ENCODE peak calls at places on chromosomes 2 and 18, in four cellular contexts. E is body of pancreas, U is K562, F is thoracic aorta. O is an unnamed sample.

GRCh38 chr2:200786423-200786822 is 25.3 kb upstream of the BZW1 start:
- DNase-seq in E (no peak), U (no peak), F (no peak), O (no peak)

GRCh38 chr2:176491172-176491904 is 222.1 kb downstream of the MTX2 start:
- DNase-seq in E (no peak), U (peak; percentile 71), F (no peak), O (no peak)

GRCh38 chr2:65431417-65432226 is 777 bp downstream of the SPRED2 start:
- DNase-seq in E (peak; percentile 54), U (peak; percentile 41), F (peak; percentile 11), O (peak; percentile 76)

GRCh38 chr2:108363048-108363899 is 14.5 kb upstream of the SULT1C4 start:
- DNase-seq in E (no peak), U (no peak), F (no peak), O (no peak)

GRCh38 chr2:133365117-133365516 is 203.1 kb downstream of the NCKAP5 start:
- DNase-seq in E (no peak), U (no peak), F (no peak), O (no peak)

GRCh38 chr2:20148841-20149702 is 75.9 kb downstream of the SDC1 start:
- DNase-seq in E (peak; percentile 33), U (no peak), F (no peak), O (no peak)

GRCh38 chr2:73253400-73253799 is 19.3 kb downstream of the CCT7 start:
- DNase-seq in E (no peak), U (no peak), F (no peak), O (no peak)

GRCh38 chr2:48514591-48514990 is 15.4 kb upstream of the STON1 start:
- DNase-seq in E (no peak), U (no peak), F (no peak), O (no peak)

GRCh38 chr18:9719421-9719981 is 11.4 kb downstream of the RAB31 start:
- DNase-seq in E (no peak), U (no peak), F (no peak), O (peak; percentile 80)

GRCh38 chr18:13661051-13661778 is 65.1 kb downstream of the FAM210A start:
- DNase-seq in E (no peak), U (no peak), F (no peak), O (no peak)

GRCh38 chr2:39247512-39247911 is 3.7 kb upstream of the CDKL4 start:
- DNase-seq in E (no peak), U (no peak), F (no peak), O (no peak)

GRCh38 chr2:58974881-58975280 is 733.8 kb upstream of the FANCL start:
- DNase-seq in E (no peak), U (no peak), F (no peak), O (no peak)

GRCh38 chr2:152415231-152415642 is 80.3 kb downstream of the FMNL2 start:
- DNase-seq in E (peak; percentile 27), U (no peak), F (no peak), O (no peak)

GRCh38 chr2:108215794-108216211 is 24.0 kb upstream of the SULT1C3 start:
- DNase-seq in E (peak; percentile 23), U (no peak), F (no peak), O (no peak)

GRCh38 chr2:228768818-228769217 is 502.3 kb downstream of the PID1 start:
- DNase-seq in E (no peak), U (no peak), F (no peak), O (no peak)

GRCh38 chr18:59783138-59783537 is 85.9 kb upstream of the CCBE1 start:
- DNase-seq in E (no peak), U (peak; percentile 6), F (no peak), O (no peak)

GRCh38 chr2:14752294-14752693 is 119.8 kb downstream of the LRATD1 start:
- DNase-seq in E (no peak), U (no peak), F (no peak), O (no peak)

GRCh38 chr2:111930875-111931274 is 32.5 kb downstream of the MERTK start:
- DNase-seq in E (no peak), U (no peak), F (no peak), O (no peak)
- H3K27ac ChIP-seq in E (no peak overlapping the region), U (no peak overlapping the region), F (no peak overlapping the region), O (no peak overlapping the region)

GRCh38 chr2:76080154-76080553 is 369.4 kb upstream of the GCFC2 start:
- DNase-seq in E (no peak), U (no peak), F (no peak), O (no peak)
- TF ChIP-seq CTCF in E (no peak), U (no peak), F (no peak), O (no peak)

GRCh38 chr2:56449449-56449860 is 265.7 kb downstream of the CCDC85A start:
- DNase-seq in E (no peak), U (no peak), F (no peak), O (no peak)
- H3K4me3 ChIP-seq in E (no peak overlapping the region), U (no peak overlapping the region), F (no peak overlapping the region), O (no peak overlapping the region)

DNA sequence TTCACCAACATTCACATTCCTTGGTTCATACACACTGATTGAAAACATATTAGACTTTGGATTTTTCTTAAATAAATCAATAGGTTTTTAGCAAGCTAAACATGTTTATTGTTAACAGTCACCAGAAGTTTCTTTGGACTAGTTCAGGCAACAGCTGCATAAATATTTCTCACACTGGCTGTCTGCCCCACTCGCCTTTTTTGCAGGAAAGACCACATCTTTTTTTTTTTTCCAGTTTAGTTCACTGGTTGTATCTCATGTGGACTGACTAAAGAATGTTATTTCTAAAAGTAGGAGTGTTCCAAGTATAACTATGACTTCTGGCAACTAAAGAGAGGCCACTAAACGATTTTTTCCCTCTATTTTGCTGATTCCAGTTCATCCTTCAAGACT is 31.1 kb downstream of the SLC40A1 start:
- DNase-seq in E (no peak), U (no peak), F (peak; percentile 22), O (no peak)
- H3K27ac ChIP-seq in E (peak overlapping the region; percentile 30), U (peak overlapping the region; percentile 70), F (peak overlapping the region; percentile 86), O (peak overlapping the region; percentile 82)

GRCh38 chr2:103959174-103960125 is 894.5 kb upstream of the POU3F3 start:
- DNase-seq in E (peak; percentile 26), U (no peak), F (no peak), O (no peak)
- TF ChIP-seq CTCF in E (peak; percentile 36), U (no peak), F (no peak), O (peak; percentile 32)

GRCh38 chr2:172460780-172461201 is 33.4 kb downstream of the ITGA6 start:
- DNase-seq in E (no peak), U (no peak), F (no peak), O (no peak)

GRCh38 chr2:172464340-172465129 is 37.1 kb downstream of the ITGA6 start:
- DNase-seq in E (peak; percentile 24), U (no peak), F (no peak), O (no peak)

GRCh38 chr2:172465417-172466334 is 38.3 kb downstream of the ITGA6 start:
- DNase-seq in E (peak; percentile 83), U (peak; percentile 72), F (no peak), O (peak; percentile 79)

GRCh38 chr2:172461591-172462392 is 34.4 kb downstream of the ITGA6 start:
- DNase-seq in E (peak; percentile 77), U (peak; percentile 66), F (no peak), O (peak; percentile 66)

GRCh38 chr2:172462393-172463381 is 35.3 kb downstream of the ITGA6 start:
- DNase-seq in E (no peak), U (no peak), F (no peak), O (no peak)
- H3K4me3 ChIP-seq in E (no peak overlapping the region), U (no peak overlapping the region), F (no peak overlapping the region), O (no peak overlapping the region)

GRCh38 chr2:127637236-127637630 is 8.7 kb upstream of the GPR17 start:
- DNase-seq in E (no peak), U (no peak), F (no peak), O (no peak)
- H3K27ac ChIP-seq in E (peak overlapping the region; percentile 28), U (no peak overlapping the region), F (peak overlapping the region; percentile 86), O (peak overlapping the region; percentile 90)

GRCh38 chr2:111120253-111121027 is at the start of gene BCL2L11:
- DNase-seq in E (peak; percentile 96), U (peak; percentile 95), F (peak; percentile 54), O (peak; percentile 61)
- TF ChIP-seq CTCF in E (no peak), U (peak; percentile 60), F (no peak), O (peak; percentile 19)

GRCh38 chr2:949894-950626 is 589 bp upstream of the SNTG2 start:
- DNase-seq in E (no peak), U (no peak), F (no peak), O (no peak)

GRCh38 chr2:953408-953807 is 2.8 kb downstream of the SNTG2 start:
- DNase-seq in E (no peak), U (no peak), F (no peak), O (no peak)

GRCh38 chr2:951224-952006 is 766 bp downstream of the SNTG2 start:
- DNase-seq in E (no peak), U (no peak), F (no peak), O (no peak)

GRCh38 chr2:949384-949893 is 1.2 kb upstream of the SNTG2 start:
- DNase-seq in E (no peak), U (no peak), F (no peak), O (no peak)

GRCh38 chr2:950627-950992 is at the start of gene SNTG2:
- DNase-seq in E (peak; percentile 58), U (peak; percentile 88), F (no peak), O (no peak)
- H3K4me3 ChIP-seq in E (peak within 1 kb of the TSS; percentile 49), U (peak within 1 kb of the TSS; percentile 18), F (peak within 1 kb of the TSS; percentile 66), O (peak within 1 kb of the TSS; percentile 57)

GRCh38 chr18:3119401-3120323 is 100.1 kb downstream of the MYOM1 start:
- DNase-seq in E (no peak), U (no peak), F (no peak), O (no peak)
- H3K27ac ChIP-seq in E (peak overlapping the region; percentile 94), U (no peak overlapping the region), F (no peak overlapping the region), O (no peak overlapping the region)

O was measured in ascending aorta.